ENCODE peak calls at places on chromosome 2, in nine cellular contexts. One of them, this sample, is unnamed.
A peak's percentile ranks its signal among the peaks of the same experiment; 100 is the strongest.

GRCh38 chr2:53403836-53404413 is 363.7 kb upstream of the CHAC2 start:
- DNase-seq in tibial artery: no peak
- DNase-seq in GM23338: no peak
- DNase-seq in effector memory CD4-positive, alpha-beta T cell: no peak
- DNase-seq in astrocyte: peak; percentile 77
- DNase-seq in H9: no peak
- DNase-seq in brain microvascular endothelial cell: peak; percentile 70
- DNase-seq in uterus: no peak
- DNase-seq in dorsolateral prefrontal cortex: no peak
- DNase-seq in this sample: no peak

GRCh38 chr2:85409719-85410583 is at the start of gene CAPG:
- DNase-seq in tibial artery: no peak
- DNase-seq in GM23338: no peak
- DNase-seq in effector memory CD4-positive, alpha-beta T cell: no peak
- DNase-seq in astrocyte: no peak
- DNase-seq in H9: peak; percentile 68
- DNase-seq in brain microvascular endothelial cell: no peak
- DNase-seq in uterus: peak; percentile 48
- DNase-seq in dorsolateral prefrontal cortex: no peak
- DNase-seq in this sample: peak; percentile 53

GRCh38 chr2:200635251-200635650 is 49.4 kb downstream of the AOX1 start:
- DNase-seq in tibial artery: no peak
- DNase-seq in GM23338: no peak
- DNase-seq in effector memory CD4-positive, alpha-beta T cell: no peak
- DNase-seq in astrocyte: no peak
- DNase-seq in H9: no peak
- DNase-seq in brain microvascular endothelial cell: no peak
- DNase-seq in uterus: no peak
- DNase-seq in dorsolateral prefrontal cortex: no peak
- DNase-seq in this sample: no peak

GRCh38 chr2:32711219-32711618 is 83.4 kb downstream of the TTC27 start:
- DNase-seq in tibial artery: no peak
- DNase-seq in GM23338: no peak
- DNase-seq in effector memory CD4-positive, alpha-beta T cell: no peak
- DNase-seq in astrocyte: peak; percentile 89
- DNase-seq in H9: no peak
- DNase-seq in brain microvascular endothelial cell: peak; percentile 72
- DNase-seq in uterus: no peak
- DNase-seq in dorsolateral prefrontal cortex: no peak
- DNase-seq in this sample: no peak

GRCh38 chr2:54482725-54483124 is 26.6 kb downstream of the SPTBN1 start:
- DNase-seq in tibial artery: peak; percentile 78
- DNase-seq in GM23338: no peak
- DNase-seq in effector memory CD4-positive, alpha-beta T cell: no peak
- DNase-seq in astrocyte: peak; percentile 88
- DNase-seq in H9: no peak
- DNase-seq in brain microvascular endothelial cell: peak; percentile 72
- DNase-seq in uterus: no peak
- DNase-seq in dorsolateral prefrontal cortex: no peak
- DNase-seq in this sample: peak; percentile 78

GRCh38 chr2:3442185-3442584 is 62.7 kb downstream of the TRAPPC12 start:
- DNase-seq in tibial artery: no peak
- DNase-seq in GM23338: no peak
- DNase-seq in effector memory CD4-positive, alpha-beta T cell: no peak
- DNase-seq in astrocyte: peak; percentile 9
- DNase-seq in H9: no peak
- DNase-seq in brain microvascular endothelial cell: no peak
- DNase-seq in uterus: no peak
- DNase-seq in dorsolateral prefrontal cortex: no peak
- DNase-seq in this sample: no peak

GRCh38 chr2:39689876-39690275 is 24.2 kb downstream of the TMEM178A start:
- DNase-seq in tibial artery: no peak
- DNase-seq in GM23338: no peak
- DNase-seq in effector memory CD4-positive, alpha-beta T cell: no peak
- DNase-seq in astrocyte: no peak
- DNase-seq in H9: no peak
- DNase-seq in brain microvascular endothelial cell: no peak
- DNase-seq in uterus: no peak
- DNase-seq in dorsolateral prefrontal cortex: no peak
- DNase-seq in this sample: no peak

GRCh38 chr2:25473758-25474335 is 132.1 kb upstream of the DNMT3A start:
- DNase-seq in tibial artery: no peak
- DNase-seq in GM23338: no peak
- DNase-seq in effector memory CD4-positive, alpha-beta T cell: no peak
- DNase-seq in astrocyte: no peak
- DNase-seq in H9: no peak
- DNase-seq in brain microvascular endothelial cell: no peak
- DNase-seq in uterus: no peak
- DNase-seq in dorsolateral prefrontal cortex: no peak
- DNase-seq in this sample: no peak

GRCh38 chr2:36322108-36322507 is 33.5 kb upstream of the CRIM1 start:
- DNase-seq in tibial artery: no peak
- DNase-seq in GM23338: peak; percentile 67
- DNase-seq in effector memory CD4-positive, alpha-beta T cell: no peak
- DNase-seq in astrocyte: peak; percentile 52
- DNase-seq in H9: peak; percentile 36
- DNase-seq in brain microvascular endothelial cell: peak; percentile 37
- DNase-seq in uterus: no peak
- DNase-seq in dorsolateral prefrontal cortex: no peak
- DNase-seq in this sample: no peak

GRCh38 chr2:36329251-36329650 is 26.3 kb upstream of the CRIM1 start:
- DNase-seq in tibial artery: no peak
- DNase-seq in GM23338: no peak
- DNase-seq in effector memory CD4-positive, alpha-beta T cell: no peak
- DNase-seq in astrocyte: peak; percentile 68
- DNase-seq in H9: no peak
- DNase-seq in brain microvascular endothelial cell: no peak
- DNase-seq in uterus: no peak
- DNase-seq in dorsolateral prefrontal cortex: no peak
- DNase-seq in this sample: no peak

GRCh38 chr2:36329746-36330145 is 25.8 kb upstream of the CRIM1 start:
- DNase-seq in tibial artery: no peak
- DNase-seq in GM23338: peak; percentile 16
- DNase-seq in effector memory CD4-positive, alpha-beta T cell: no peak
- DNase-seq in astrocyte: peak; percentile 83
- DNase-seq in H9: no peak
- DNase-seq in brain microvascular endothelial cell: peak; percentile 81
- DNase-seq in uterus: no peak
- DNase-seq in dorsolateral prefrontal cortex: no peak
- DNase-seq in this sample: no peak

GRCh38 chr2:36330456-36331395 is 24.9 kb upstream of the CRIM1 start:
- DNase-seq in tibial artery: no peak
- DNase-seq in GM23338: no peak
- DNase-seq in effector memory CD4-positive, alpha-beta T cell: no peak
- DNase-seq in astrocyte: no peak
- DNase-seq in H9: no peak
- DNase-seq in brain microvascular endothelial cell: no peak
- DNase-seq in uterus: no peak
- DNase-seq in dorsolateral prefrontal cortex: no peak
- DNase-seq in this sample: no peak

GRCh38 chr2:36326286-36326685 is 29.3 kb upstream of the CRIM1 start:
- DNase-seq in tibial artery: no peak
- DNase-seq in GM23338: no peak
- DNase-seq in effector memory CD4-positive, alpha-beta T cell: no peak
- DNase-seq in astrocyte: no peak
- DNase-seq in H9: no peak
- DNase-seq in brain microvascular endothelial cell: no peak
- DNase-seq in uterus: no peak
- DNase-seq in dorsolateral prefrontal cortex: no peak
- DNase-seq in this sample: no peak
- H3K27ac ChIP-seq in tibial artery: no peak overlapping the region
- H3K27ac ChIP-seq in GM23338: no peak overlapping the region
- H3K27ac ChIP-seq in effector memory CD4-positive, alpha-beta T cell: no peak overlapping the region
- H3K27ac ChIP-seq in astrocyte: no peak overlapping the region
- H3K27ac ChIP-seq in H9: no peak overlapping the region
- H3K27ac ChIP-seq in brain microvascular endothelial cell: no peak overlapping the region
- H3K27ac ChIP-seq in uterus: no peak overlapping the region
- H3K27ac ChIP-seq in dorsolateral prefrontal cortex: no peak overlapping the region
- H3K27ac ChIP-seq in this sample: no peak overlapping the region

DNA sequence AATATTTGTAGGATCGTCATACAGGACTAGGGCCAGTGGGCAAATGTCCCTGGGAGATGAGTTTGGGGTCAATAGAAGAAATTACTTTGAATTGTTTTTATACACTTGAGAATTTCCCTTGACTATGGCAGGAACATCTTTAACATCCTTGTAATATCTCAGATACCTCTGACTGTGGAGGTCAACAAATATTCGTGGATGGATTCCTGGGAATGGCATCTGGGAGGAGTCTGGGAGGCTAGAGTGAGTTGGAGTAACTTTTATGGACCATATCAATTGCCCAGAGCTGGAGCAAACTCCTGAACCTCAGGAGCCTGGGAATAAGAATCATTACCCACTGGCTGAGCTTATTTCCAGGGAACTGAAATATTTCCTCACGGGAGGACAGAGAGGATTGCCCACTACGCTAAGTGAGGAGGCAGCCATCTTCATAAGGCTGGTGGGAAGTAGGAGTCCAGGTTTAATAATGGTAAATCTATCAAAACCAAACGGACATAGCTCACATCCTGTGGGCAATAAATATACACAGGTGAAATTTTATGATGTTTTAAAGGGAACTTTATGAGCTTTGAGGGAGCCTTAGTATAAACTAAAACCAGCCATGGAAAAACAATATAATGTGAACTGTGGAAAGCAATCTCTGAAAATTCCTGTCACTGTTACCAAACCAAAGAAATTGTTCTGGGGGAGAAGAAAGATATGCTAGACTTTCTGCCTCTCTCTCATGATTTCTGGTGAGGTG is 44.4 kb upstream of the LCLAT1 start:
- DNase-seq in tibial artery: no peak
- DNase-seq in GM23338: no peak
- DNase-seq in effector memory CD4-positive, alpha-beta T cell: no peak
- DNase-seq in astrocyte: no peak
- DNase-seq in H9: no peak
- DNase-seq in brain microvascular endothelial cell: no peak
- DNase-seq in uterus: no peak
- DNase-seq in dorsolateral prefrontal cortex: no peak
- DNase-seq in this sample: no peak
- H3K27me3 ChIP-seq in tibial artery: no peaks in the 10 kb centered on the region
- H3K27me3 ChIP-seq in GM23338: no peaks in the 10 kb centered on the region
- H3K27me3 ChIP-seq in effector memory CD4-positive, alpha-beta T cell: no peaks in the 10 kb centered on the region
- H3K27me3 ChIP-seq in astrocyte: no peaks in the 10 kb centered on the region
- H3K27me3 ChIP-seq in H9: peaks cover 4% of the 10 kb centered on the region
- H3K27me3 ChIP-seq in brain microvascular endothelial cell: no peaks in the 10 kb centered on the region
- H3K27me3 ChIP-seq in uterus: no peaks in the 10 kb centered on the region
- H3K27me3 ChIP-seq in dorsolateral prefrontal cortex: no peaks in the 10 kb centered on the region
- H3K27me3 ChIP-seq in this sample: no peaks in the 10 kb centered on the region

GRCh38 chr2:233810385-233810784 is 32.3 kb downstream of the MROH2A start:
- DNase-seq in tibial artery: peak; percentile 33
- DNase-seq in GM23338: no peak
- DNase-seq in effector memory CD4-positive, alpha-beta T cell: no peak
- DNase-seq in astrocyte: no peak
- DNase-seq in H9: no peak
- DNase-seq in brain microvascular endothelial cell: no peak
- DNase-seq in uterus: no peak
- DNase-seq in dorsolateral prefrontal cortex: no peak
- DNase-seq in this sample: no peak

GRCh38 chr2:233811732-233812131 is 33.6 kb downstream of the MROH2A start:
- DNase-seq in tibial artery: no peak
- DNase-seq in GM23338: no peak
- DNase-seq in effector memory CD4-positive, alpha-beta T cell: no peak
- DNase-seq in astrocyte: no peak
- DNase-seq in H9: no peak
- DNase-seq in brain microvascular endothelial cell: no peak
- DNase-seq in uterus: no peak
- DNase-seq in dorsolateral prefrontal cortex: no peak
- DNase-seq in this sample: no peak

GRCh38 chr2:233811087-233811486 is 33.0 kb downstream of the MROH2A start:
- DNase-seq in tibial artery: peak; percentile 29
- DNase-seq in GM23338: no peak
- DNase-seq in effector memory CD4-positive, alpha-beta T cell: no peak
- DNase-seq in astrocyte: no peak
- DNase-seq in H9: no peak
- DNase-seq in brain microvascular endothelial cell: no peak
- DNase-seq in uterus: no peak
- DNase-seq in dorsolateral prefrontal cortex: no peak
- DNase-seq in this sample: no peak

GRCh38 chr2:233807215-233807865 is 29.2 kb downstream of the MROH2A start:
- DNase-seq in tibial artery: peak; percentile 48
- DNase-seq in GM23338: no peak
- DNase-seq in effector memory CD4-positive, alpha-beta T cell: no peak
- DNase-seq in astrocyte: no peak
- DNase-seq in H9: peak; percentile 27
- DNase-seq in brain microvascular endothelial cell: no peak
- DNase-seq in uterus: no peak
- DNase-seq in dorsolateral prefrontal cortex: no peak
- DNase-seq in this sample: no peak

DNA sequence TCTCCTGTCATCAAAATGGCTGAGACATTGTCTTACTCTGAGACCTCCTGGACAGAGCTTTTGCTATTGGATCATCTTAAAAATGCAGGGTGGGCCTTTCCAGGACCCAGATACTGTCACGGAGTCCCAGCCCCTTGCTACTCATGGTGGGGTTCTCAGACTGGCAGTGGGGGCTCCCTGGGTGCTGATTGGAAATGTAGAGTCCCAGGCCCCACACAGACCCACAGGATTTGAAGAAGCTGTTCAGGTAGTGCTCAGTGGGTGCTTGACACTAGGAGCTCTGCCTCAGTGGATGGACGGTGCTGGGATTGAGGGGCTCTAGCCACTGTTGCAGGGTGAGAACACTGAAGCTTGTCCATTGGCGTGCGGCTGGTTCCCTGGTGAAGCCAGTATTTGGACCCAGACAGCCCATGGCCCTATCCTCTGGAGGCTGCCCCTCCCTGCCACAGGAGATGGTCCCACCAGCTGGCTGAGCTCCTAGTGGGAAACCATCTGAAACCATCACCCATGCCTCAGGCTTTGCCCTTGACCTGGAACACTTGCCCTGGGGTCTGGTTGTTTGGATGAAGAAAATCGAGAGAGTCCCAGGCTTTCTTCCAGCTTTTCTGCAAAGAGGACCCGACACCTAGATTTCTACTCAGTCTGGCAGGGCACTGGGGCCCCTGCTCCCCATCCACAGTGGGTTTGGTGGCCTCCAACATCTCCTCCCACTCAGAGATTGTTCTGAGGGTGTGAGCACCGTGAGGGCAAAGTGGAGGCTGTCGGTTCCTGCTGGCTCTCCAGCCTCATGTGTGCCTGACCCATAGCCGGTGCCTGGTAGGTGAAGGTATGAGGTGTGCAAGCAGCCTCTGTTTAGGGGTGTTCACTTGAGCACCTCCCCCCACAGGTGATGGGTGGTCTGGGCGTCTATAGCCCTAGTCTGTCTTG is 30.1 kb downstream of the MROH2A start:
- DNase-seq in tibial artery: peak; percentile 35
- DNase-seq in GM23338: no peak
- DNase-seq in effector memory CD4-positive, alpha-beta T cell: no peak
- DNase-seq in astrocyte: no peak
- DNase-seq in H9: peak; percentile 17
- DNase-seq in brain microvascular endothelial cell: no peak
- DNase-seq in uterus: no peak
- DNase-seq in dorsolateral prefrontal cortex: no peak
- DNase-seq in this sample: no peak
- H3K27ac ChIP-seq in tibial artery: no peak overlapping the region
- H3K27ac ChIP-seq in GM23338: no peak overlapping the region
- H3K27ac ChIP-seq in effector memory CD4-positive, alpha-beta T cell: no peak overlapping the region
- H3K27ac ChIP-seq in astrocyte: no peak overlapping the region
- H3K27ac ChIP-seq in H9: no peak overlapping the region
- H3K27ac ChIP-seq in brain microvascular endothelial cell: no peak overlapping the region
- H3K27ac ChIP-seq in uterus: no peak overlapping the region
- H3K27ac ChIP-seq in dorsolateral prefrontal cortex: no peak overlapping the region
- H3K27ac ChIP-seq in this sample: no peak overlapping the region

DNA sequence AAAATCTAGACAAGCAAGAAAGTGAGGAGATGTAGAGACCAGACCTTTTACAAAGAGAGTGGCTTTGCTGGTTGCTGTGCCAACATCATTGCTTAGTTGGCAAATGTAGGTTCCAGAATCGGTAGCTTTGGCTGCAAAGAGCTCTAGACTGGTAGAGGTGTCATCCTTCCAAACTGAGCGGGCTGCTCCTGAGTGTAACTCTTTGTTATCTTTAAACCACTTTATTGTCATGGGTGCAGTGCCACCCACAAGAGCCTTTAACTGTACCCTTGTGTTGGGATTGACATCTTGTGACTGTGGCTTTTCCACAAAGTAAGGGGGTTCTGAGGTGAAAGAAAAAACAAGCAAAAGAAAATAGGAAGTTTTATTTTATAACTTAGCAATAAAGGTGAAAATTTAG is 77.2 kb downstream of the TTN start:
- DNase-seq in tibial artery: no peak
- DNase-seq in GM23338: no peak
- DNase-seq in effector memory CD4-positive, alpha-beta T cell: no peak
- DNase-seq in astrocyte: no peak
- DNase-seq in H9: no peak
- DNase-seq in brain microvascular endothelial cell: no peak
- DNase-seq in uterus: no peak
- DNase-seq in dorsolateral prefrontal cortex: no peak
- DNase-seq in this sample: no peak
- H3K27me3 ChIP-seq in tibial artery: no peaks in the 10 kb centered on the region
- H3K27me3 ChIP-seq in GM23338: no peaks in the 10 kb centered on the region
- H3K27me3 ChIP-seq in effector memory CD4-positive, alpha-beta T cell: no peaks in the 10 kb centered on the region
- H3K27me3 ChIP-seq in astrocyte: no peaks in the 10 kb centered on the region
- H3K27me3 ChIP-seq in H9: no peaks in the 10 kb centered on the region
- H3K27me3 ChIP-seq in brain microvascular endothelial cell: no peaks in the 10 kb centered on the region
- H3K27me3 ChIP-seq in uterus: no peaks in the 10 kb centered on the region
- H3K27me3 ChIP-seq in dorsolateral prefrontal cortex: no peaks in the 10 kb centered on the region
- H3K27me3 ChIP-seq in this sample: no peaks in the 10 kb centered on the region

This sample was measured in psoas muscle.